ENCODE peak calls at places on chromosome 3, in eight cellular contexts. One of them, this sample, is unnamed.

GRCh38 chr3:114645392-114645791 is 351.6 kb downstream of the TIGIT start:
- DNase-seq in HuH-7: no peak
- DNase-seq in HuH-7.5: no peak
- DNase-seq in M059J: peak
- DNase-seq in OCI-M1: no peak
- DNase-seq in activated CD4-positive, alpha-beta T cell treated with anti-CD3 and anti-CD28 coated beads for 24 hours: no peak
- DNase-seq in WTC11: no peak
- DNase-seq in bronchial epithelial cell: no peak
- DNase-seq in this sample: no peak

GRCh38 chr3:146243559-146243958 is 7.3 kb downstream of the PLSCR4 start:
- DNase-seq in OCI-M1: no peak
- DNase-seq in HuH-7.5: no peak
- DNase-seq in WTC11: no peak
- DNase-seq in activated CD4-positive, alpha-beta T cell treated with anti-CD3 and anti-CD28 coated beads for 24 hours: no peak
- DNase-seq in bronchial epithelial cell: no peak
- DNase-seq in M059J: no peak
- DNase-seq in HuH-7: no peak
- DNase-seq in this sample: no peak

GRCh38 chr3:43455233-43455632 is 166.6 kb downstream of the ANO10 start:
- DNase-seq in M059J: peak
- DNase-seq in HuH-7.5: no peak
- DNase-seq in bronchial epithelial cell: peak
- DNase-seq in OCI-M1: no peak
- DNase-seq in HuH-7: no peak
- DNase-seq in WTC11: no peak
- DNase-seq in activated CD4-positive, alpha-beta T cell treated with anti-CD3 and anti-CD28 coated beads for 24 hours: no peak
- DNase-seq in this sample: peak

GRCh38 chr3:64681827-64682226 is 6.0 kb downstream of the ADAMTS9 start:
- DNase-seq in HuH-7: no peak
- DNase-seq in HuH-7.5: no peak
- DNase-seq in bronchial epithelial cell: no peak
- DNase-seq in OCI-M1: no peak
- DNase-seq in M059J: no peak
- DNase-seq in activated CD4-positive, alpha-beta T cell treated with anti-CD3 and anti-CD28 coated beads for 24 hours: no peak
- DNase-seq in WTC11: no peak
- DNase-seq in this sample: no peak

GRCh38 chr3:45890405-45890804 is 4.1 kb downstream of the CCR9 start:
- DNase-seq in M059J: peak
- DNase-seq in OCI-M1: no peak
- DNase-seq in WTC11: no peak
- DNase-seq in HuH-7.5: no peak
- DNase-seq in HuH-7: no peak
- DNase-seq in bronchial epithelial cell: peak
- DNase-seq in activated CD4-positive, alpha-beta T cell treated with anti-CD3 and anti-CD28 coated beads for 24 hours: no peak
- DNase-seq in this sample: peak

GRCh38 chr3:45765956-45766355 is 30.4 kb downstream of the SLC6A20 start:
- DNase-seq in WTC11: no peak
- DNase-seq in OCI-M1: no peak
- DNase-seq in activated CD4-positive, alpha-beta T cell treated with anti-CD3 and anti-CD28 coated beads for 24 hours: no peak
- DNase-seq in HuH-7.5: no peak
- DNase-seq in bronchial epithelial cell: no peak
- DNase-seq in HuH-7: no peak
- DNase-seq in M059J: no peak
- DNase-seq in this sample: no peak

GRCh38 chr3:28240440-28240839 is 979 bp upstream of the CMC1 start:
- DNase-seq in activated CD4-positive, alpha-beta T cell treated with anti-CD3 and anti-CD28 coated beads for 24 hours: no peak
- DNase-seq in WTC11: peak
- DNase-seq in M059J: no peak
- DNase-seq in HuH-7: no peak
- DNase-seq in bronchial epithelial cell: no peak
- DNase-seq in HuH-7.5: no peak
- DNase-seq in OCI-M1: no peak
- DNase-seq in this sample: no peak

GRCh38 chr3:183766745-183767606 is 58.4 kb downstream of the MAP6D1 start:
- DNase-seq in HuH-7.5: peak
- DNase-seq in M059J: peak
- DNase-seq in WTC11: peak
- DNase-seq in HuH-7: peak
- DNase-seq in activated CD4-positive, alpha-beta T cell treated with anti-CD3 and anti-CD28 coated beads for 24 hours: peak
- DNase-seq in bronchial epithelial cell: peak
- DNase-seq in OCI-M1: peak
- DNase-seq in this sample: peak

GRCh38 chr3:44920081-44920480 is 45.7 kb downstream of the TGM4 start:
- DNase-seq in bronchial epithelial cell: peak
- DNase-seq in HuH-7.5: no peak
- DNase-seq in WTC11: no peak
- DNase-seq in activated CD4-positive, alpha-beta T cell treated with anti-CD3 and anti-CD28 coated beads for 24 hours: no peak
- DNase-seq in OCI-M1: no peak
- DNase-seq in M059J: no peak
- DNase-seq in HuH-7: no peak
- DNase-seq in this sample: no peak

GRCh38 chr3:98185180-98185579 is 18.7 kb downstream of the OR5H15 start:
- DNase-seq in M059J: peak
- DNase-seq in HuH-7.5: no peak
- DNase-seq in WTC11: peak
- DNase-seq in OCI-M1: peak
- DNase-seq in HuH-7: peak
- DNase-seq in activated CD4-positive, alpha-beta T cell treated with anti-CD3 and anti-CD28 coated beads for 24 hours: no peak
- DNase-seq in bronchial epithelial cell: no peak
- DNase-seq in this sample: peak

GRCh38 chr3:196886175-196886574 is 18.5 kb downstream of the SENP5 start:
- DNase-seq in HuH-7: no peak
- DNase-seq in WTC11: no peak
- DNase-seq in bronchial epithelial cell: no peak
- DNase-seq in activated CD4-positive, alpha-beta T cell treated with anti-CD3 and anti-CD28 coated beads for 24 hours: no peak
- DNase-seq in OCI-M1: no peak
- DNase-seq in HuH-7.5: no peak
- DNase-seq in M059J: no peak
- DNase-seq in this sample: no peak

GRCh38 chr3:16294854-16295253 is 29.8 kb downstream of the OXNAD1 start:
- DNase-seq in OCI-M1: no peak
- DNase-seq in bronchial epithelial cell: no peak
- DNase-seq in WTC11: no peak
- DNase-seq in activated CD4-positive, alpha-beta T cell treated with anti-CD3 and anti-CD28 coated beads for 24 hours: no peak
- DNase-seq in M059J: peak
- DNase-seq in HuH-7.5: no peak
- DNase-seq in HuH-7: no peak
- DNase-seq in this sample: no peak

GRCh38 chr3:124826703-124827102 is 60.5 kb downstream of the ITGB5 start:
- DNase-seq in OCI-M1: no peak
- DNase-seq in WTC11: no peak
- DNase-seq in bronchial epithelial cell: peak
- DNase-seq in HuH-7.5: no peak
- DNase-seq in activated CD4-positive, alpha-beta T cell treated with anti-CD3 and anti-CD28 coated beads for 24 hours: no peak
- DNase-seq in HuH-7: no peak
- DNase-seq in M059J: peak
- DNase-seq in this sample: no peak

GRCh38 chr3:50295553-50296166 is 3.4 kb upstream of the IFRD2 start:
- DNase-seq in OCI-M1: no peak
- DNase-seq in HuH-7.5: no peak
- DNase-seq in WTC11: no peak
- DNase-seq in bronchial epithelial cell: no peak
- DNase-seq in M059J: no peak
- DNase-seq in HuH-7: no peak
- DNase-seq in activated CD4-positive, alpha-beta T cell treated with anti-CD3 and anti-CD28 coated beads for 24 hours: no peak
- DNase-seq in this sample: no peak

GRCh38 chr3:77303943-77304778 is 264.3 kb downstream of the ROBO2 start:
- DNase-seq in HuH-7: no peak
- DNase-seq in M059J: no peak
- DNase-seq in WTC11: no peak
- DNase-seq in HuH-7.5: no peak
- DNase-seq in bronchial epithelial cell: no peak
- DNase-seq in activated CD4-positive, alpha-beta T cell treated with anti-CD3 and anti-CD28 coated beads for 24 hours: no peak
- DNase-seq in OCI-M1: no peak
- DNase-seq in this sample: peak

GRCh38 chr3:177928156-177928555 is 608.1 kb upstream of the KCNMB2 start:
- DNase-seq in HuH-7.5: no peak
- DNase-seq in activated CD4-positive, alpha-beta T cell treated with anti-CD3 and anti-CD28 coated beads for 24 hours: no peak
- DNase-seq in bronchial epithelial cell: peak
- DNase-seq in OCI-M1: no peak
- DNase-seq in HuH-7: no peak
- DNase-seq in M059J: peak
- DNase-seq in WTC11: no peak
- DNase-seq in this sample: no peak

GRCh38 chr3:107987036-107987557 is 103.7 kb downstream of the CD47 start:
- DNase-seq in OCI-M1: no peak
- DNase-seq in WTC11: no peak
- DNase-seq in HuH-7.5: peak
- DNase-seq in bronchial epithelial cell: peak
- DNase-seq in M059J: peak
- DNase-seq in activated CD4-positive, alpha-beta T cell treated with anti-CD3 and anti-CD28 coated beads for 24 hours: no peak
- DNase-seq in HuH-7: peak
- DNase-seq in this sample: no peak

GRCh38 chr3:66456711-66457173 is 44.1 kb downstream of the LRIG1 start:
- DNase-seq in HuH-7: no peak
- DNase-seq in bronchial epithelial cell: no peak
- DNase-seq in activated CD4-positive, alpha-beta T cell treated with anti-CD3 and anti-CD28 coated beads for 24 hours: no peak
- DNase-seq in OCI-M1: no peak
- DNase-seq in HuH-7.5: no peak
- DNase-seq in WTC11: no peak
- DNase-seq in M059J: no peak
- DNase-seq in this sample: no peak

GRCh38 chr3:14902719-14903118 is 44.7 kb upstream of the NR2C2 start:
- DNase-seq in bronchial epithelial cell: no peak
- DNase-seq in HuH-7: no peak
- DNase-seq in HuH-7.5: no peak
- DNase-seq in OCI-M1: no peak
- DNase-seq in WTC11: no peak
- DNase-seq in activated CD4-positive, alpha-beta T cell treated with anti-CD3 and anti-CD28 coated beads for 24 hours: no peak
- DNase-seq in M059J: no peak
- DNase-seq in this sample: peak

GRCh38 chr3:11509175-11510000 is 134.3 kb downstream of the VGLL4 start:
- DNase-seq in bronchial epithelial cell: peak
- DNase-seq in HuH-7.5: peak
- DNase-seq in M059J: peak
- DNase-seq in OCI-M1: peak
- DNase-seq in activated CD4-positive, alpha-beta T cell treated with anti-CD3 and anti-CD28 coated beads for 24 hours: no peak
- DNase-seq in WTC11: peak
- DNase-seq in HuH-7: peak
- DNase-seq in this sample: peak

GRCh38 chr3:183008799-183009198 is 28.5 kb upstream of the DCUN1D1 start:
- DNase-seq in bronchial epithelial cell: no peak
- DNase-seq in activated CD4-positive, alpha-beta T cell treated with anti-CD3 and anti-CD28 coated beads for 24 hours: no peak
- DNase-seq in HuH-7: no peak
- DNase-seq in M059J: no peak
- DNase-seq in HuH-7.5: no peak
- DNase-seq in OCI-M1: no peak
- DNase-seq in WTC11: no peak
- DNase-seq in this sample: no peak

GRCh38 chr3:82462977-82463376 is 701.5 kb upstream of the GBE1 start:
- DNase-seq in HuH-7.5: no peak
- DNase-seq in HuH-7: no peak
- DNase-seq in activated CD4-positive, alpha-beta T cell treated with anti-CD3 and anti-CD28 coated beads for 24 hours: no peak
- DNase-seq in OCI-M1: no peak
- DNase-seq in M059J: no peak
- DNase-seq in bronchial epithelial cell: peak
- DNase-seq in WTC11: no peak
- DNase-seq in this sample: no peak

GRCh38 chr3:155252535-155252934 is 40.9 kb downstream of the STRIT1 start:
- DNase-seq in HuH-7.5: no peak
- DNase-seq in WTC11: no peak
- DNase-seq in activated CD4-positive, alpha-beta T cell treated with anti-CD3 and anti-CD28 coated beads for 24 hours: no peak
- DNase-seq in M059J: peak
- DNase-seq in OCI-M1: no peak
- DNase-seq in HuH-7: no peak
- DNase-seq in bronchial epithelial cell: peak
- DNase-seq in this sample: peak

GRCh38 chr3:176739169-176739568 is 458.1 kb downstream of the TBL1XR1 start:
- DNase-seq in activated CD4-positive, alpha-beta T cell treated with anti-CD3 and anti-CD28 coated beads for 24 hours: no peak
- DNase-seq in M059J: peak
- DNase-seq in HuH-7.5: no peak
- DNase-seq in WTC11: no peak
- DNase-seq in OCI-M1: no peak
- DNase-seq in HuH-7: no peak
- DNase-seq in bronchial epithelial cell: no peak
- DNase-seq in this sample: no peak

GRCh38 chr3:153749070-153749610 is 372.1 kb upstream of the ARHGEF26 start:
- DNase-seq in HuH-7: no peak
- DNase-seq in bronchial epithelial cell: no peak
- DNase-seq in WTC11: no peak
- DNase-seq in M059J: no peak
- DNase-seq in activated CD4-positive, alpha-beta T cell treated with anti-CD3 and anti-CD28 coated beads for 24 hours: no peak
- DNase-seq in HuH-7.5: no peak
- DNase-seq in OCI-M1: no peak
- DNase-seq in this sample: peak

GRCh38 chr3:112446343-112446742 is 52.9 kb downstream of the BTLA start:
- DNase-seq in OCI-M1: no peak
- DNase-seq in bronchial epithelial cell: no peak
- DNase-seq in HuH-7: no peak
- DNase-seq in WTC11: no peak
- DNase-seq in M059J: peak
- DNase-seq in HuH-7.5: no peak
- DNase-seq in activated CD4-positive, alpha-beta T cell treated with anti-CD3 and anti-CD28 coated beads for 24 hours: no peak
- DNase-seq in this sample: peak

GRCh38 chr3:152298393-152299242 is 29.9 kb downstream of the MBNL1 start:
- DNase-seq in bronchial epithelial cell: peak
- DNase-seq in WTC11: no peak
- DNase-seq in HuH-7.5: no peak
- DNase-seq in activated CD4-positive, alpha-beta T cell treated with anti-CD3 and anti-CD28 coated beads for 24 hours: no peak
- DNase-seq in M059J: peak
- DNase-seq in HuH-7: no peak
- DNase-seq in OCI-M1: peak
- DNase-seq in this sample: peak

GRCh38 chr3:13879946-13880810 is at the start of gene WNT7A:
- DNase-seq in bronchial epithelial cell: peak
- DNase-seq in activated CD4-positive, alpha-beta T cell treated with anti-CD3 and anti-CD28 coated beads for 24 hours: no peak
- DNase-seq in M059J: no peak
- DNase-seq in OCI-M1: no peak
- DNase-seq in HuH-7.5: peak
- DNase-seq in WTC11: peak
- DNase-seq in HuH-7: peak
- DNase-seq in this sample: peak

GRCh38 chr3:12753275-12754028 is 5.6 kb downstream of the TMEM40 start:
- DNase-seq in bronchial epithelial cell: peak
- DNase-seq in HuH-7.5: no peak
- DNase-seq in activated CD4-positive, alpha-beta T cell treated with anti-CD3 and anti-CD28 coated beads for 24 hours: no peak
- DNase-seq in M059J: peak
- DNase-seq in OCI-M1: no peak
- DNase-seq in HuH-7: no peak
- DNase-seq in WTC11: no peak
- DNase-seq in this sample: no peak

GRCh38 chr3:120302361-120302760 is 17.3 kb upstream of the GPR156 start:
- DNase-seq in WTC11: no peak
- DNase-seq in HuH-7: no peak
- DNase-seq in HuH-7.5: no peak
- DNase-seq in OCI-M1: no peak
- DNase-seq in M059J: no peak
- DNase-seq in bronchial epithelial cell: no peak
- DNase-seq in activated CD4-positive, alpha-beta T cell treated with anti-CD3 and anti-CD28 coated beads for 24 hours: no peak
- DNase-seq in this sample: no peak

GRCh38 chr3:13493867-13494441 is 13.8 kb downstream of the HDAC11 start:
- DNase-seq in activated CD4-positive, alpha-beta T cell treated with anti-CD3 and anti-CD28 coated beads for 24 hours: no peak
- DNase-seq in WTC11: no peak
- DNase-seq in M059J: no peak
- DNase-seq in HuH-7.5: no peak
- DNase-seq in bronchial epithelial cell: no peak
- DNase-seq in OCI-M1: no peak
- DNase-seq in HuH-7: no peak
- DNase-seq in this sample: no peak

GRCh38 chr3:113773381-113773780 is 26.5 kb downstream of the ATP6V1A start:
- DNase-seq in HuH-7.5: no peak
- DNase-seq in bronchial epithelial cell: no peak
- DNase-seq in OCI-M1: no peak
- DNase-seq in WTC11: no peak
- DNase-seq in M059J: peak
- DNase-seq in activated CD4-positive, alpha-beta T cell treated with anti-CD3 and anti-CD28 coated beads for 24 hours: no peak
- DNase-seq in HuH-7: no peak
- DNase-seq in this sample: peak

GRCh38 chr3:43246956-43247355 is 39.4 kb upstream of the SNRK start:
- DNase-seq in HuH-7: no peak
- DNase-seq in activated CD4-positive, alpha-beta T cell treated with anti-CD3 and anti-CD28 coated beads for 24 hours: no peak
- DNase-seq in OCI-M1: no peak
- DNase-seq in M059J: no peak
- DNase-seq in HuH-7.5: no peak
- DNase-seq in bronchial epithelial cell: no peak
- DNase-seq in WTC11: no peak
- DNase-seq in this sample: peak

GRCh38 chr3:133206921-133207320 is 168.7 kb downstream of the TMEM108 start:
- DNase-seq in M059J: no peak
- DNase-seq in bronchial epithelial cell: no peak
- DNase-seq in OCI-M1: no peak
- DNase-seq in HuH-7.5: no peak
- DNase-seq in activated CD4-positive, alpha-beta T cell treated with anti-CD3 and anti-CD28 coated beads for 24 hours: no peak
- DNase-seq in WTC11: peak
- DNase-seq in HuH-7: no peak
- DNase-seq in this sample: no peak